ENCODE peak calls at places on chromosomes 7 and 10, in eight cellular contexts. One of them, this sample, is unnamed.

GRCh38 chr7:38744746-38745145 is 113.6 kb upstream of the AMPH start:
- DNase-seq in cardiac fibroblast: peak
- DNase-seq in Calu3: no peak
- DNase-seq in psoas muscle: no peak
- DNase-seq in stimulated activated CD8-positive, alpha-beta memory T cell treated with anti-CD3 and anti-CD28 coated beads, Interleukin-2, amount 100 ng/mL, for 1 hour: no peak
- DNase-seq in endodermal cell: no peak
- DNase-seq in dorsolateral prefrontal cortex: no peak
- DNase-seq in colonic mucosa: no peak
- DNase-seq in this sample: no peak

GRCh38 chr10:78173360-78174020 is 139.8 kb downstream of the RPS24 start:
- DNase-seq in psoas muscle: no peak
- DNase-seq in cardiac fibroblast: no peak
- DNase-seq in colonic mucosa: no peak
- DNase-seq in Calu3: no peak
- DNase-seq in stimulated activated CD8-positive, alpha-beta memory T cell treated with anti-CD3 and anti-CD28 coated beads, Interleukin-2, amount 100 ng/mL, for 1 hour: no peak
- DNase-seq in dorsolateral prefrontal cortex: no peak
- DNase-seq in endodermal cell: peak
- DNase-seq in this sample: no peak

GRCh38 chr10:128044186-128044585 is 82.0 kb downstream of the MKI67 start:
- DNase-seq in psoas muscle: no peak
- DNase-seq in dorsolateral prefrontal cortex: no peak
- DNase-seq in endodermal cell: no peak
- DNase-seq in stimulated activated CD8-positive, alpha-beta memory T cell treated with anti-CD3 and anti-CD28 coated beads, Interleukin-2, amount 100 ng/mL, for 1 hour: no peak
- DNase-seq in colonic mucosa: no peak
- DNase-seq in cardiac fibroblast: no peak
- DNase-seq in Calu3: no peak
- DNase-seq in this sample: no peak

GRCh38 chr7:84027678-84028077 is 166.9 kb downstream of the SEMA3A start:
- DNase-seq in psoas muscle: no peak
- DNase-seq in cardiac fibroblast: no peak
- DNase-seq in colonic mucosa: no peak
- DNase-seq in stimulated activated CD8-positive, alpha-beta memory T cell treated with anti-CD3 and anti-CD28 coated beads, Interleukin-2, amount 100 ng/mL, for 1 hour: no peak
- DNase-seq in endodermal cell: no peak
- DNase-seq in Calu3: no peak
- DNase-seq in dorsolateral prefrontal cortex: no peak
- DNase-seq in this sample: no peak

GRCh38 chr10:60524541-60524940 is 134.9 kb upstream of the ANK3 start:
- DNase-seq in Calu3: no peak
- DNase-seq in colonic mucosa: no peak
- DNase-seq in dorsolateral prefrontal cortex: no peak
- DNase-seq in endodermal cell: no peak
- DNase-seq in cardiac fibroblast: peak
- DNase-seq in psoas muscle: no peak
- DNase-seq in stimulated activated CD8-positive, alpha-beta memory T cell treated with anti-CD3 and anti-CD28 coated beads, Interleukin-2, amount 100 ng/mL, for 1 hour: no peak
- DNase-seq in this sample: no peak

GRCh38 chr7:44072364-44073231 is 7.2 kb upstream of the PGAM2 start:
- DNase-seq in endodermal cell: peak
- DNase-seq in Calu3: peak
- DNase-seq in colonic mucosa: peak
- DNase-seq in dorsolateral prefrontal cortex: peak
- DNase-seq in stimulated activated CD8-positive, alpha-beta memory T cell treated with anti-CD3 and anti-CD28 coated beads, Interleukin-2, amount 100 ng/mL, for 1 hour: no peak
- DNase-seq in psoas muscle: peak
- DNase-seq in cardiac fibroblast: peak
- DNase-seq in this sample: peak

GRCh38 chr7:117165656-117166055 is 157.2 kb downstream of the WNT2 start:
- DNase-seq in cardiac fibroblast: no peak
- DNase-seq in stimulated activated CD8-positive, alpha-beta memory T cell treated with anti-CD3 and anti-CD28 coated beads, Interleukin-2, amount 100 ng/mL, for 1 hour: no peak
- DNase-seq in colonic mucosa: no peak
- DNase-seq in dorsolateral prefrontal cortex: no peak
- DNase-seq in Calu3: no peak
- DNase-seq in psoas muscle: peak
- DNase-seq in endodermal cell: no peak
- DNase-seq in this sample: no peak

GRCh38 chr10:4082851-4083250 is 297.8 kb upstream of the KLF6 start:
- DNase-seq in endodermal cell: no peak
- DNase-seq in stimulated activated CD8-positive, alpha-beta memory T cell treated with anti-CD3 and anti-CD28 coated beads, Interleukin-2, amount 100 ng/mL, for 1 hour: no peak
- DNase-seq in psoas muscle: no peak
- DNase-seq in colonic mucosa: no peak
- DNase-seq in cardiac fibroblast: peak
- DNase-seq in dorsolateral prefrontal cortex: no peak
- DNase-seq in Calu3: no peak
- DNase-seq in this sample: no peak

GRCh38 chr10:132810807-132811700 is 25.1 kb upstream of the NKX6-2 start:
- DNase-seq in endodermal cell: no peak
- DNase-seq in Calu3: no peak
- DNase-seq in colonic mucosa: no peak
- DNase-seq in dorsolateral prefrontal cortex: peak
- DNase-seq in stimulated activated CD8-positive, alpha-beta memory T cell treated with anti-CD3 and anti-CD28 coated beads, Interleukin-2, amount 100 ng/mL, for 1 hour: no peak
- DNase-seq in cardiac fibroblast: no peak
- DNase-seq in psoas muscle: peak
- DNase-seq in this sample: no peak

GRCh38 chr10:12615296-12616220 is 266.2 kb downstream of the CAMK1D start:
- DNase-seq in endodermal cell: no peak
- DNase-seq in Calu3: no peak
- DNase-seq in psoas muscle: no peak
- DNase-seq in dorsolateral prefrontal cortex: no peak
- DNase-seq in cardiac fibroblast: no peak
- DNase-seq in colonic mucosa: no peak
- DNase-seq in stimulated activated CD8-positive, alpha-beta memory T cell treated with anti-CD3 and anti-CD28 coated beads, Interleukin-2, amount 100 ng/mL, for 1 hour: no peak
- DNase-seq in this sample: no peak

GRCh38 chr10:46544989-46545791 is 11.3 kb downstream of the GPRIN2 start:
- DNase-seq in psoas muscle: peak
- DNase-seq in cardiac fibroblast: peak
- DNase-seq in dorsolateral prefrontal cortex: peak
- DNase-seq in stimulated activated CD8-positive, alpha-beta memory T cell treated with anti-CD3 and anti-CD28 coated beads, Interleukin-2, amount 100 ng/mL, for 1 hour: no peak
- DNase-seq in Calu3: peak
- DNase-seq in colonic mucosa: peak
- DNase-seq in endodermal cell: peak
- DNase-seq in this sample: peak

GRCh38 chr7:892648-893593 is 16.6 kb downstream of the GET4 start:
- DNase-seq in endodermal cell: no peak
- DNase-seq in Calu3: no peak
- DNase-seq in dorsolateral prefrontal cortex: no peak
- DNase-seq in stimulated activated CD8-positive, alpha-beta memory T cell treated with anti-CD3 and anti-CD28 coated beads, Interleukin-2, amount 100 ng/mL, for 1 hour: no peak
- DNase-seq in psoas muscle: peak
- DNase-seq in cardiac fibroblast: no peak
- DNase-seq in colonic mucosa: no peak
- DNase-seq in this sample: no peak

GRCh38 chr10:67612577-67613537 is 83.1 kb downstream of the CTNNA3 start:
- DNase-seq in psoas muscle: no peak
- DNase-seq in dorsolateral prefrontal cortex: no peak
- DNase-seq in stimulated activated CD8-positive, alpha-beta memory T cell treated with anti-CD3 and anti-CD28 coated beads, Interleukin-2, amount 100 ng/mL, for 1 hour: no peak
- DNase-seq in endodermal cell: no peak
- DNase-seq in Calu3: no peak
- DNase-seq in cardiac fibroblast: peak
- DNase-seq in colonic mucosa: no peak
- DNase-seq in this sample: no peak

GRCh38 chr7:44713680-44714335 is 34.8 kb upstream of the ZMIZ2 start:
- DNase-seq in cardiac fibroblast: no peak
- DNase-seq in psoas muscle: no peak
- DNase-seq in dorsolateral prefrontal cortex: peak
- DNase-seq in Calu3: no peak
- DNase-seq in endodermal cell: no peak
- DNase-seq in stimulated activated CD8-positive, alpha-beta memory T cell treated with anti-CD3 and anti-CD28 coated beads, Interleukin-2, amount 100 ng/mL, for 1 hour: no peak
- DNase-seq in colonic mucosa: no peak
- DNase-seq in this sample: no peak

GRCh38 chr7:25069900-25070443 is 55.1 kb downstream of the CYCS start:
- DNase-seq in Calu3: peak
- DNase-seq in stimulated activated CD8-positive, alpha-beta memory T cell treated with anti-CD3 and anti-CD28 coated beads, Interleukin-2, amount 100 ng/mL, for 1 hour: no peak
- DNase-seq in endodermal cell: peak
- DNase-seq in dorsolateral prefrontal cortex: no peak
- DNase-seq in psoas muscle: peak
- DNase-seq in colonic mucosa: peak
- DNase-seq in cardiac fibroblast: peak
- DNase-seq in this sample: peak

GRCh38 chr7:158120313-158120712 is 467.3 kb downstream of the PTPRN2 start:
- DNase-seq in cardiac fibroblast: no peak
- DNase-seq in stimulated activated CD8-positive, alpha-beta memory T cell treated with anti-CD3 and anti-CD28 coated beads, Interleukin-2, amount 100 ng/mL, for 1 hour: no peak
- DNase-seq in dorsolateral prefrontal cortex: no peak
- DNase-seq in endodermal cell: no peak
- DNase-seq in Calu3: no peak
- DNase-seq in colonic mucosa: no peak
- DNase-seq in psoas muscle: no peak
- DNase-seq in this sample: no peak

GRCh38 chr7:70215491-70215890 is 617.2 kb downstream of the AUTS2 start:
- DNase-seq in Calu3: no peak
- DNase-seq in stimulated activated CD8-positive, alpha-beta memory T cell treated with anti-CD3 and anti-CD28 coated beads, Interleukin-2, amount 100 ng/mL, for 1 hour: no peak
- DNase-seq in endodermal cell: no peak
- DNase-seq in colonic mucosa: no peak
- DNase-seq in psoas muscle: no peak
- DNase-seq in dorsolateral prefrontal cortex: no peak
- DNase-seq in cardiac fibroblast: peak
- DNase-seq in this sample: no peak

GRCh38 chr10:62394556-62395018 is 20.4 kb downstream of the ZNF365 start:
- DNase-seq in stimulated activated CD8-positive, alpha-beta memory T cell treated with anti-CD3 and anti-CD28 coated beads, Interleukin-2, amount 100 ng/mL, for 1 hour: no peak
- DNase-seq in endodermal cell: peak
- DNase-seq in colonic mucosa: no peak
- DNase-seq in psoas muscle: no peak
- DNase-seq in dorsolateral prefrontal cortex: no peak
- DNase-seq in cardiac fibroblast: no peak
- DNase-seq in Calu3: no peak
- DNase-seq in this sample: no peak

GRCh38 chr10:43649149-43649523 is 455 bp upstream of the ZNF32 start:
- DNase-seq in stimulated activated CD8-positive, alpha-beta memory T cell treated with anti-CD3 and anti-CD28 coated beads, Interleukin-2, amount 100 ng/mL, for 1 hour: no peak
- DNase-seq in Calu3: no peak
- DNase-seq in colonic mucosa: no peak
- DNase-seq in cardiac fibroblast: no peak
- DNase-seq in psoas muscle: no peak
- DNase-seq in dorsolateral prefrontal cortex: no peak
- DNase-seq in endodermal cell: no peak
- DNase-seq in this sample: no peak

GRCh38 chr10:110679633-110680472 is 35.7 kb downstream of the RBM20 start:
- DNase-seq in stimulated activated CD8-positive, alpha-beta memory T cell treated with anti-CD3 and anti-CD28 coated beads, Interleukin-2, amount 100 ng/mL, for 1 hour: no peak
- DNase-seq in dorsolateral prefrontal cortex: no peak
- DNase-seq in cardiac fibroblast: no peak
- DNase-seq in psoas muscle: peak
- DNase-seq in colonic mucosa: no peak
- DNase-seq in Calu3: no peak
- DNase-seq in endodermal cell: peak
- DNase-seq in this sample: no peak

GRCh38 chr7:120806669-120807068 is 51.3 kb downstream of the TSPAN12 start:
- DNase-seq in dorsolateral prefrontal cortex: no peak
- DNase-seq in Calu3: no peak
- DNase-seq in stimulated activated CD8-positive, alpha-beta memory T cell treated with anti-CD3 and anti-CD28 coated beads, Interleukin-2, amount 100 ng/mL, for 1 hour: no peak
- DNase-seq in cardiac fibroblast: no peak
- DNase-seq in colonic mucosa: no peak
- DNase-seq in endodermal cell: no peak
- DNase-seq in psoas muscle: no peak
- DNase-seq in this sample: no peak

GRCh38 chr10:10903620-10904019 is 114.1 kb upstream of the CELF2 start:
- DNase-seq in stimulated activated CD8-positive, alpha-beta memory T cell treated with anti-CD3 and anti-CD28 coated beads, Interleukin-2, amount 100 ng/mL, for 1 hour: no peak
- DNase-seq in endodermal cell: no peak
- DNase-seq in cardiac fibroblast: no peak
- DNase-seq in dorsolateral prefrontal cortex: no peak
- DNase-seq in Calu3: no peak
- DNase-seq in psoas muscle: no peak
- DNase-seq in colonic mucosa: no peak
- DNase-seq in this sample: peak

GRCh38 chr10:133129151-133129853 is 30.7 kb upstream of the KNDC1 start:
- DNase-seq in endodermal cell: peak
- DNase-seq in colonic mucosa: no peak
- DNase-seq in dorsolateral prefrontal cortex: no peak
- DNase-seq in psoas muscle: peak
- DNase-seq in cardiac fibroblast: no peak
- DNase-seq in stimulated activated CD8-positive, alpha-beta memory T cell treated with anti-CD3 and anti-CD28 coated beads, Interleukin-2, amount 100 ng/mL, for 1 hour: no peak
- DNase-seq in Calu3: no peak
- DNase-seq in this sample: peak